ENCODE peak calls at places on chromosome X, in four cellular contexts. C is DMS 273 treated with DMSO at 0.1 percent for 48 hours, G is activated B cell treated with CpG ODN at 0.5 μM for 24 hours, A is skeletal muscle cell. T is an unnamed sample.

GRCh38 chrX:115393271-115393670 is 103.8 kb downstream of the LUZP4 start:
- DNase-seq in C (no peak), G (no peak), A (no peak), T (no peak)

GRCh38 chrX:150697641-150698040 is 4.4 kb downstream of the MTMR1 start:
- DNase-seq in C (no peak), G (no peak), A (no peak), T (no peak)

GRCh38 chrX:48854898-48855297 is 19.5 kb upstream of the PCSK1N start:
- DNase-seq in C (no peak), G (no peak), A (no peak), T (no peak)

GRCh38 chrX:33840176-33840575 is 291.9 kb downstream of the FAM47A start:
- DNase-seq in C (no peak), G (no peak), A (no peak), T (peak)

GRCh38 chrX:13939741-13940597 is 89.7 kb downstream of the GEMIN8 start:
- DNase-seq in C (no peak), G (no peak), A (no peak), T (no peak)

GRCh38 chrX:30060718-30061117 is 154.6 kb upstream of the MAGEB2 start:
- DNase-seq in C (no peak), G (no peak), A (no peak), T (no peak)

GRCh38 chrX:108139303-108139702 is 47.7 kb downstream of the ATG4A start:
- DNase-seq in C (no peak), G (no peak), A (no peak), T (no peak)

GRCh38 chrX:47482065-47482511 is 934 bp downstream of the ZNF41 start:
- DNase-seq in C (no peak), G (no peak), A (no peak), T (no peak)

GRCh38 chrX:27583976-27584375 is 6.2 kb upstream of the DCAF8L2 start:
- DNase-seq in C (no peak), G (no peak), A (no peak), T (no peak)

GRCh38 chrX:151153086-151153485 is 23.3 kb upstream of the GPR50 start:
- DNase-seq in C (no peak), G (no peak), A (peak), T (no peak)

GRCh38 chrX:109934434-109934833 is 68.5 kb upstream of the TMEM164 start:
- DNase-seq in C (no peak), G (no peak), A (peak), T (no peak)

GRCh38 chrX:129996120-129996519 is 13.7 kb downstream of the BCORL1 start:
- DNase-seq in C (no peak), G (no peak), A (no peak), T (no peak)

GRCh38 chrX:136143714-136144113 is 3.6 kb upstream of the FHL1 start:
- DNase-seq in C (no peak), G (no peak), A (no peak), T (no peak)